ENCODE peak calls at places on chromosomes 11 and 22, in seven cellular contexts. D is epithelial cell of esophagus; G is upper lobe of right lung; X is cardiac muscle cell; K is hepatocyte; Z is astrocyte of the spinal cord; C is CD8-positive, alpha-beta T cell. A is an unnamed sample.
A peak's percentile ranks its signal among the peaks of the same experiment; 100 is the strongest.

GRCh38 chr22:43305806-43306205 is 37.4 kb downstream of the SCUBE1 start:
- DNase-seq in D (no peak), G (no peak), X (no peak), K (no peak), Z (no peak), C (no peak), A (no peak)

GRCh38 chr11:135069884-135070283 is 657.8 kb upstream of the B3GAT1 start:
- DNase-seq in D (peak; percentile 46), G (peak; percentile 46), X (no peak), K (no peak), Z (no peak), C (no peak), A (no peak)

GRCh38 chr11:1706634-1707400 is 9.8 kb downstream of the KRTAP5-6 start:
- DNase-seq in D (no peak), G (no peak), X (no peak), K (peak; percentile 23), Z (no peak), C (no peak), A (no peak)

GRCh38 chr11:19673924-19674390 is 38.7 kb upstream of the NAV2 start:
- DNase-seq in D (no peak), G (peak; percentile 86), X (peak; percentile 69), K (peak; percentile 75), Z (peak; percentile 33), C (no peak), A (no peak)

GRCh38 chr22:27952091-27952490 is 33.0 kb upstream of the PITPNB start:
- DNase-seq in D (peak; percentile 36), G (no peak), X (no peak), K (no peak), Z (peak; percentile 71), C (no peak), A (peak; percentile 46)

GRCh38 chr22:17097062-17097461 is 12.3 kb downstream of the IL17RA start:
- DNase-seq in D (no peak), G (peak; percentile 12), X (no peak), K (no peak), Z (no peak), C (no peak), A (no peak)

GRCh38 chr11:19800714-19801519 is 88.3 kb downstream of the NAV2 start:
- DNase-seq in D (peak; percentile 18), G (no peak), X (no peak), K (no peak), Z (no peak), C (no peak), A (no peak)

GRCh38 chr11:117916956-117917355 is 12.2 kb downstream of the TMPRSS13 start:
- DNase-seq in D (no peak), G (no peak), X (no peak), K (no peak), Z (no peak), C (no peak), A (no peak)

GRCh38 chr11:69360606-69361005 is 66.7 kb downstream of the MYEOV start:
- DNase-seq in D (no peak), G (no peak), X (no peak), K (no peak), Z (no peak), C (no peak), A (no peak)

GRCh38 chr22:43160497-43161126 is 9.3 kb downstream of the TSPO start:
- DNase-seq in D (no peak), G (no peak), X (no peak), K (no peak), Z (no peak), C (no peak), A (no peak)

GRCh38 chr11:94776351-94777321 is 8.5 kb downstream of the AMOTL1 start:
- DNase-seq in D (peak; percentile 72), G (no peak), X (no peak), K (no peak), Z (peak; percentile 74), C (no peak), A (peak; percentile 48)

GRCh38 chr11:15988693-15989231 is 367.6 kb downstream of the SOX6 start:
- DNase-seq in D (no peak), G (no peak), X (peak; percentile 55), K (no peak), Z (no peak), C (no peak), A (no peak)
- TF ChIP-seq CTCF in D (peak; percentile 39), G (peak; percentile 14), X (peak; percentile 34), K (no peak), Z (peak; percentile 11), C (no peak), A (peak; percentile 17)

GRCh38 chr11:67280341-67280790 is 8.7 kb upstream of the ANKRD13D start:
- DNase-seq in D (no peak), G (peak; percentile 59), X (no peak), K (no peak), Z (no peak), C (no peak), A (no peak)
- H3K4me3 ChIP-seq in D (no peak overlapping the region), G (no peak overlapping the region), X (no peak overlapping the region), K (no peak overlapping the region), Z (no peak overlapping the region), C (no peak overlapping the region), A (no peak overlapping the region)

GRCh38 chr11:97078443-97078842 is 688.6 kb downstream of the JRKL start:
- DNase-seq in D (no peak), G (no peak), X (no peak), K (no peak), Z (no peak), C (no peak), A (no peak)

GRCh38 chr11:97079244-97079643 is 689.4 kb downstream of the JRKL start:
- DNase-seq in D (no peak), G (no peak), X (peak; percentile 44), K (no peak), Z (no peak), C (no peak), A (no peak)
- TF ChIP-seq CTCF in D (no peak), G (no peak), X (no peak), K (no peak), Z (no peak), C (no peak), A (no peak)

GRCh38 chr22:23580586-23581251 is 629 bp upstream of the IGLL1 start:
- DNase-seq in D (no peak), G (no peak), X (no peak), K (no peak), Z (no peak), C (no peak), A (no peak)

GRCh38 chr22:23579870-23580585 is at the start of gene IGLL1:
- DNase-seq in D (no peak), G (no peak), X (no peak), K (no peak), Z (no peak), C (no peak), A (no peak)

GRCh38 chr22:23576681-23577080 is 3.4 kb downstream of the IGLL1 start:
- DNase-seq in D (no peak), G (no peak), X (no peak), K (no peak), Z (no peak), C (no peak), A (no peak)

GRCh38 chr22:23579280-23579679 is 810 bp downstream of the IGLL1 start:
- DNase-seq in D (no peak), G (no peak), X (no peak), K (no peak), Z (no peak), C (no peak), A (no peak)

GRCh38 chr22:23578306-23578705 is 1.8 kb downstream of the IGLL1 start:
- DNase-seq in D (no peak), G (no peak), X (no peak), K (no peak), Z (no peak), C (no peak), A (no peak)
- H3K4me3 ChIP-seq in D (no peak overlapping the region), G (no peak overlapping the region), X (no peak overlapping the region), K (no peak overlapping the region), Z (no peak overlapping the region), C (no peak overlapping the region), A (no peak overlapping the region)

DNA sequence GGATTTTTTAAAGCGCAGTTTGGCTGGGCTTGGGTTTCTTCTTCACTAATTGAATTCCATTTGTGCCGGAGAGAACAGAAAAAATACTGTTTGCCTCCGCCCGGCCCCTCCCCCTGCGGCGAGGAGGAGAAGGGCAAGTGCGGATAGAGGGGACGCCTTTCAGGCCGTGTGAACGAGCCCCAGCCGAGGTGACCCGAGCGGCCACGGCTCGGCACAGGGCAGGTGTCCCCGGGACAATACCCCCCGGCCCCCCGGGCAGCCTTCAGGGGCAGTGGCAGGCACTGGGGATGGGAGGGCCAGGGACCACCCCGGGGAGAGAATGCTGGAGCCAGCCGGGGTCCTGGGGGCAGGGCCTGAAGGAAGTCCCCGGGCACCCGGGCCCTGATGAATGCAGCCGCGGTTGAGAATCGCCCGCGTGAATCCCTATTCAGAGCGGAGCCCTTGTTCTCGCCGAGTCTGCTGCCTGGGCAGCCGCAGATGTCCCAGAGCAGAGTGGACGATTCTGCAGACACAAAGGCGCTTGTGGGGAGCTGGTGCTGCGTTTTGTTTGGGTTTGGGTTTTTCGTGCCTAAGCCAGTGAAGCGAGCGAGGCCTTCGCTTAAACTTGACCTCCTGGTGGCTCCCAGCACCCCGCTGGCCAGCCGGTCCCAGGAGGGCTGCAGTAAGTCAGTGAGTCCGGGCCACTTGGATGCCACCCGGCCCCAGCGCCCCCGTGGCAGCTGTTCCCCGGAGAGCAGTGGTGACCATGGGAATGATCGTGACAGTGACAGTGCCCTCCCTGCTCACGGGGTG is 96.0 kb downstream of the WNT7B start:
- DNase-seq in D (no peak), G (peak; percentile 57), X (peak; percentile 22), K (no peak), Z (no peak), C (no peak), A (no peak)
- TF ChIP-seq CTCF in D (no peak), G (no peak), X (no peak), K (no peak), Z (no peak), C (no peak), A (no peak)

GRCh38 chr11:76641905-76642304 is 28.6 kb downstream of the LRRC32 start:
- DNase-seq in D (no peak), G (no peak), X (no peak), K (no peak), Z (no peak), C (no peak), A (no peak)
- H3K4me3 ChIP-seq in D (no peak overlapping the region), G (no peak overlapping the region), X (no peak overlapping the region), K (no peak overlapping the region), Z (no peak overlapping the region), C (no peak overlapping the region), A (no peak overlapping the region)

GRCh38 chr22:37119872-37120271 is 10.4 kb upstream of the TMPRSS6 start:
- DNase-seq in D (no peak), G (no peak), X (no peak), K (no peak), Z (no peak), C (no peak), A (no peak)

GRCh38 chr22:37122598-37123180 is 13.2 kb upstream of the TMPRSS6 start:
- DNase-seq in D (no peak), G (no peak), X (no peak), K (no peak), Z (no peak), C (no peak), A (no peak)

GRCh38 chr22:37123649-37124048 is 14.1 kb upstream of the TMPRSS6 start:
- DNase-seq in D (no peak), G (no peak), X (no peak), K (no peak), Z (no peak), C (no peak), A (no peak)

GRCh38 chr22:37120569-37121340 is 11.2 kb upstream of the TMPRSS6 start:
- DNase-seq in D (no peak), G (no peak), X (no peak), K (no peak), Z (no peak), C (no peak), A (no peak)

GRCh38 chr22:37121887-37122591 is 12.5 kb upstream of the TMPRSS6 start:
- DNase-seq in D (peak; percentile 93), G (peak; percentile 56), X (no peak), K (peak; percentile 39), Z (peak; percentile 6), C (peak; percentile 81), A (no peak)
- TF ChIP-seq CTCF in D (peak; percentile 38), G (no peak), X (no peak), K (no peak), Z (no peak), C (no peak), A (no peak)